ENCODE peak calls at places on chromosomes 5 and 9, in nine cellular contexts. One of them, this sample, is unnamed.

GRCh38 chr5:643811-644271 is 31.7 kb downstream of the CEP72 start:
- DNase-seq in SK-N-SH: no peak
- DNase-seq in neural progenitor cell: no peak
- DNase-seq in HCT116: no peak
- DNase-seq in GM12878: peak; percentile 74
- DNase-seq in HepG2: no peak
- DNase-seq in mucosa of descending colon: no peak
- DNase-seq in A549: no peak
- DNase-seq in foreskin fibroblast: no peak
- DNase-seq in this sample: peak; percentile 64

GRCh38 chr5:171357843-171358242 is 29.8 kb upstream of the NPM1 start:
- DNase-seq in SK-N-SH: peak; percentile 38
- DNase-seq in neural progenitor cell: no peak
- DNase-seq in HCT116: no peak
- DNase-seq in GM12878: no peak
- DNase-seq in HepG2: no peak
- DNase-seq in mucosa of descending colon: no peak
- DNase-seq in A549: no peak
- DNase-seq in foreskin fibroblast: no peak
- DNase-seq in this sample: no peak

GRCh38 chr5:138849439-138849838 is 25.7 kb downstream of the LRRTM2 start:
- DNase-seq in SK-N-SH: peak; percentile 19
- DNase-seq in neural progenitor cell: no peak
- DNase-seq in HCT116: no peak
- DNase-seq in GM12878: no peak
- DNase-seq in HepG2: no peak
- DNase-seq in mucosa of descending colon: no peak
- DNase-seq in A549: no peak
- DNase-seq in foreskin fibroblast: peak; percentile 28
- DNase-seq in this sample: no peak

GRCh38 chr5:140295414-140295813 is 7.5 kb downstream of the PFDN1 start:
- DNase-seq in SK-N-SH: no peak
- DNase-seq in neural progenitor cell: no peak
- DNase-seq in HCT116: no peak
- DNase-seq in GM12878: no peak
- DNase-seq in HepG2: peak; percentile 67
- DNase-seq in mucosa of descending colon: no peak
- DNase-seq in A549: no peak
- DNase-seq in foreskin fibroblast: peak; percentile 95
- DNase-seq in this sample: no peak

GRCh38 chr9:82209797-82210470 is 221.4 kb downstream of the SPATA31D1 start:
- DNase-seq in SK-N-SH: no peak
- DNase-seq in neural progenitor cell: no peak
- DNase-seq in HCT116: no peak
- DNase-seq in GM12878: no peak
- DNase-seq in HepG2: no peak
- DNase-seq in mucosa of descending colon: no peak
- DNase-seq in A549: no peak
- DNase-seq in foreskin fibroblast: peak; percentile 49
- DNase-seq in this sample: no peak

GRCh38 chr9:93266521-93267001 is 82.6 kb downstream of the WNK2 start:
- DNase-seq in SK-N-SH: peak; percentile 12
- DNase-seq in neural progenitor cell: no peak
- DNase-seq in HCT116: no peak
- DNase-seq in GM12878: no peak
- DNase-seq in HepG2: no peak
- DNase-seq in mucosa of descending colon: no peak
- DNase-seq in A549: no peak
- DNase-seq in foreskin fibroblast: no peak
- DNase-seq in this sample: peak; percentile 16

GRCh38 chr5:26054594-26054993 is 983.8 kb downstream of the CDH9 start:
- DNase-seq in SK-N-SH: no peak
- DNase-seq in neural progenitor cell: no peak
- DNase-seq in HCT116: no peak
- DNase-seq in GM12878: no peak
- DNase-seq in HepG2: no peak
- DNase-seq in mucosa of descending colon: no peak
- DNase-seq in A549: no peak
- DNase-seq in foreskin fibroblast: no peak
- DNase-seq in this sample: no peak

GRCh38 chr5:150492621-150493020 is 15.3 kb upstream of the NDST1 start:
- DNase-seq in SK-N-SH: no peak
- DNase-seq in neural progenitor cell: no peak
- DNase-seq in HCT116: no peak
- DNase-seq in GM12878: no peak
- DNase-seq in HepG2: no peak
- DNase-seq in mucosa of descending colon: no peak
- DNase-seq in A549: peak; percentile 55
- DNase-seq in foreskin fibroblast: peak; percentile 93
- DNase-seq in this sample: no peak

GRCh38 chr5:78638423-78638822 is 10.1 kb downstream of the LHFPL2 start:
- DNase-seq in SK-N-SH: peak; percentile 64
- DNase-seq in neural progenitor cell: peak; percentile 45
- DNase-seq in HCT116: no peak
- DNase-seq in GM12878: no peak
- DNase-seq in HepG2: peak; percentile 56
- DNase-seq in mucosa of descending colon: peak; percentile 56
- DNase-seq in A549: peak; percentile 84
- DNase-seq in foreskin fibroblast: peak; percentile 99
- DNase-seq in this sample: no peak

GRCh38 chr5:26419987-26420386 is 618.4 kb downstream of the CDH9 start:
- DNase-seq in SK-N-SH: no peak
- DNase-seq in neural progenitor cell: no peak
- DNase-seq in HCT116: no peak
- DNase-seq in GM12878: no peak
- DNase-seq in HepG2: no peak
- DNase-seq in mucosa of descending colon: no peak
- DNase-seq in A549: no peak
- DNase-seq in foreskin fibroblast: no peak
- DNase-seq in this sample: no peak

GRCh38 chr9:120974921-120975320 is 48.3 kb upstream of the TRAF1 start:
- DNase-seq in SK-N-SH: no peak
- DNase-seq in neural progenitor cell: no peak
- DNase-seq in HCT116: no peak
- DNase-seq in GM12878: no peak
- DNase-seq in HepG2: no peak
- DNase-seq in mucosa of descending colon: no peak
- DNase-seq in A549: no peak
- DNase-seq in foreskin fibroblast: peak; percentile 15
- DNase-seq in this sample: no peak

GRCh38 chr5:17157916-17158529 is 59.4 kb upstream of the BASP1 start:
- DNase-seq in SK-N-SH: no peak
- DNase-seq in neural progenitor cell: no peak
- DNase-seq in HCT116: no peak
- DNase-seq in GM12878: no peak
- DNase-seq in HepG2: no peak
- DNase-seq in mucosa of descending colon: peak; percentile 45
- DNase-seq in A549: no peak
- DNase-seq in foreskin fibroblast: peak; percentile 92
- DNase-seq in this sample: no peak

DNA sequence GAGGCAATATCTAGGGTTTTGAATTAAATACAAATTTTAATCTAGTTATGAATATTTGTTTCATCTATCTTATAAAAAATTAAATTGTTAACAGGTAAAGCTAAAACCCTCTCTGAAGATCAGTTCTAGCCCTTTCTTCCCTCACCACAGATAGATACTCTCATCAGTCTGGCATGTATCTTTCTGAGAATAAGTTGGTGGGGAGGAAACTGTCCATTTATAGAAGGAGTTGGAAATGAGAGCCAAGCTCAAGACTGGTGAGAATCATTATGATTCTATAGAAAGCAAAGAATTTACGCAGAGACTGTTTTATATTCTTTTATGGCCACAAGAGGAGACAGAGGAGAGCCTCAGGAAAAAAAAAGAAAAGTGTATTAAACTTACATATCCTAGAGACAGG is 59.0 kb downstream of the STARD4 start:
- DNase-seq in SK-N-SH: no peak
- DNase-seq in neural progenitor cell: no peak
- DNase-seq in HCT116: no peak
- DNase-seq in GM12878: no peak
- DNase-seq in HepG2: no peak
- DNase-seq in mucosa of descending colon: no peak
- DNase-seq in A549: no peak
- DNase-seq in foreskin fibroblast: peak; percentile 43
- DNase-seq in this sample: no peak
- TF ChIP-seq CTCF in SK-N-SH: no peak
- TF ChIP-seq CTCF in neural progenitor cell: no peak
- TF ChIP-seq CTCF in HCT116: no peak
- TF ChIP-seq CTCF in GM12878: no peak
- TF ChIP-seq CTCF in HepG2: no peak
- TF ChIP-seq CTCF in mucosa of descending colon: no peak
- TF ChIP-seq CTCF in A549: no peak
- TF ChIP-seq CTCF in foreskin fibroblast: no peak
- TF ChIP-seq CTCF in this sample: no peak

DNA sequence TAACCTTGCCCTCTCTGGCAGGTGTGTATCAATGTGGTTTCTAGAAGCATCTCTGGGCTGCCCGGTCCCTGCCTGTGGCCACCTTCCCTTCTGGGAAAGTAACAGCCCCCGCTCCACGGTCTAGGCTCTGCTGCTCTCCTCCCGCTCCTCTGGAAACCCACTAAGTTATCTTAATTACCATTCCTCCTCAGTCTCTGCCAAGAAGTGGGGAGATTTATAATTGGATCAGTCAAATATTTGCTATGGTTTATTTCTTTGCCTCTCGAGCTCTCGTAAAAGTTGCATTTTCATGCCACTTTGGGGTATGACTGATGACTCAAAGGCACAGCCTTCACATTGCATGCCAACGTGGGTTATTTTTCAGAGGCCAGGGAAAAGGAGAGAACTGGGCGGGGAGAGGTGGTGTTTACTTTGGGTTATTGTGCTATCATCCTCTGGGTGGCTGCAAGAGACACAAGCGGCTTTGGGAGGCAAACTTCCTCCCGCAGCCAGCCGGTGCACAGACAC is 205.3 kb upstream of the WWC1 start:
- DNase-seq in SK-N-SH: no peak
- DNase-seq in neural progenitor cell: no peak
- DNase-seq in HCT116: no peak
- DNase-seq in GM12878: no peak
- DNase-seq in HepG2: peak; percentile 16
- DNase-seq in mucosa of descending colon: peak; percentile 41
- DNase-seq in A549: peak; percentile 76
- DNase-seq in foreskin fibroblast: peak; percentile 9
- DNase-seq in this sample: no peak
- TF ChIP-seq CTCF in SK-N-SH: no peak
- TF ChIP-seq CTCF in neural progenitor cell: no peak
- TF ChIP-seq CTCF in HCT116: no peak
- TF ChIP-seq CTCF in GM12878: no peak
- TF ChIP-seq CTCF in HepG2: peak; percentile 22
- TF ChIP-seq CTCF in mucosa of descending colon: no peak
- TF ChIP-seq CTCF in A549: peak; percentile 19
- TF ChIP-seq CTCF in foreskin fibroblast: peak; percentile 20
- TF ChIP-seq CTCF in this sample: no peak

DNA sequence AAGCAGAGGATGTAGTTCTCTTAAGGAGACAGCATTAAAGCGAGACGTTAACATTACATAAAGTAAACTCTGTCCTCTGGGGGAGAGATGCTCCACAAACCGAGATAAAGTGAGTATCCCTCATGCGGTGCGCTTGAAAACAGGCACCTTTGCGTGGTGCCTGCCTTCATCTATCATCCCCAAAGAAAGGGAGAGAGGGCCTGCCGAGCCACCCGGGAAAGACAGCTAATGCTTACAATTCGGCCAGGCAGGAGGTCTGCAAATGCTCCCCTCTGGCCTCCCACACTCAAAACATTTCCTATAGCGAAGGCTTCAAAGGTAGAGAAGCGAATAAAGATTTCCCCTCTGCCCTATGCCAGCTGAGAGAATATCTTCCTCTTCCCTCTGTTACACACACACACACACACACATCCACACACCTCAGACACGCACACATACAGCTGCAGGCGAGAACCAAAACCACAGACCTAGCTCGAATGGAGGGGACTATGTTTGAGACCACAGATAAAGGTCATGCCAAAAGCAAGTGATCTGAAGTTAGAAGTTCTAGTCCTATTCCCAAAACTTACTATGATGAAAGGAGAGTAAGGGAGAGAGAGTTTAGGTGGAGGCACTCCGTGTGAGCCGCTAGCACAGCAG is 132.8 kb downstream of the CRB2 start:
- DNase-seq in SK-N-SH: no peak
- DNase-seq in neural progenitor cell: peak; percentile 52
- DNase-seq in HCT116: no peak
- DNase-seq in GM12878: no peak
- DNase-seq in HepG2: no peak
- DNase-seq in mucosa of descending colon: no peak
- DNase-seq in A549: no peak
- DNase-seq in foreskin fibroblast: no peak
- DNase-seq in this sample: no peak
- TF ChIP-seq CTCF in SK-N-SH: no peak
- TF ChIP-seq CTCF in neural progenitor cell: no peak
- TF ChIP-seq CTCF in HCT116: no peak
- TF ChIP-seq CTCF in GM12878: no peak
- TF ChIP-seq CTCF in HepG2: no peak
- TF ChIP-seq CTCF in mucosa of descending colon: no peak
- TF ChIP-seq CTCF in A549: no peak
- TF ChIP-seq CTCF in foreskin fibroblast: no peak
- TF ChIP-seq CTCF in this sample: no peak

GRCh38 chr9:32384364-32385134 is at the start of gene ACO1:
- DNase-seq in SK-N-SH: peak; percentile 97
- DNase-seq in neural progenitor cell: peak; percentile 96
- DNase-seq in HCT116: peak; percentile 56
- DNase-seq in GM12878: peak; percentile 28
- DNase-seq in HepG2: peak; percentile 80
- DNase-seq in mucosa of descending colon: peak; percentile 96
- DNase-seq in A549: peak; percentile 84
- DNase-seq in foreskin fibroblast: peak; percentile 96
- DNase-seq in this sample: peak; percentile 97
- TF ChIP-seq CTCF in SK-N-SH: no peak
- TF ChIP-seq CTCF in neural progenitor cell: peak; percentile 10
- TF ChIP-seq CTCF in HCT116: no peak
- TF ChIP-seq CTCF in GM12878: no peak
- TF ChIP-seq CTCF in HepG2: peak; percentile 55
- TF ChIP-seq CTCF in mucosa of descending colon: no peak
- TF ChIP-seq CTCF in A549: no peak
- TF ChIP-seq CTCF in foreskin fibroblast: no peak
- TF ChIP-seq CTCF in this sample: peak; percentile 28

This sample was measured in GM10248.